ENCODE peak calls at places on chromosomes 6 and 20, in eight cellular contexts. W is uterus, P is psoas muscle, Y is lower leg skin, Q is mesenchymal stem cell, J is fibroblast of mammary gland, N is fibroblast of lung, I is HFF-Myc. A is an unnamed sample.

GRCh38 chr20:34030453-34030852 is 36.7 kb downstream of the RALY start:
- DNase-seq in P (no peak), Q (no peak), W (no peak), I (no peak), J (no peak), Y (no peak), N (no peak), A (peak; percentile 5)

GRCh38 chr20:33838035-33838864 is 27.1 kb downstream of the CHMP4B start:
- DNase-seq in Q (no peak), W (no peak), J (no peak), Y (no peak), P (no peak), N (no peak), I (no peak), A (no peak)

GRCh38 chr20:31602779-31603441 is 2.2 kb upstream of the ID1 start:
- DNase-seq in W (no peak), N (peak; percentile 93), P (no peak), Y (no peak), J (peak; percentile 82), I (no peak), Q (peak; percentile 97), A (no peak)

GRCh38 chr6:166766769-166767168 is 139.7 kb upstream of the RPS6KA2 start:
- DNase-seq in W (no peak), Q (no peak), I (no peak), N (no peak), J (no peak), Y (no peak), P (no peak), A (no peak)

GRCh38 chr6:19865178-19865577 is 28.0 kb downstream of the ID4 start:
- DNase-seq in J (no peak), N (no peak), I (no peak), Y (no peak), Q (no peak), W (no peak), P (no peak), A (no peak)

GRCh38 chr6:3296537-3297453 is 38.0 kb downstream of the PSMG4 start:
- DNase-seq in W (peak; percentile 13), I (no peak), N (peak; percentile 9), J (peak; percentile 37), P (no peak), Y (no peak), Q (peak; percentile 9), A (no peak)

GRCh38 chr6:126312013-126312665 is 27.8 kb upstream of the CENPW start:
- DNase-seq in P (no peak), N (peak; percentile 1), Q (peak; percentile 21), Y (no peak), I (no peak), J (peak; percentile 20), W (no peak), A (peak; percentile 40)

GRCh38 chr20:56581701-56582100 is 47.4 kb upstream of the TFAP2C start:
- DNase-seq in N (no peak), J (no peak), W (no peak), P (no peak), Y (no peak), Q (no peak), I (no peak), A (peak; percentile 48)

GRCh38 chr20:53606364-53606985 is 12.8 kb upstream of the ZNF217 start:
- DNase-seq in Y (peak; percentile 33), Q (peak; percentile 41), I (no peak), P (no peak), W (no peak), N (peak; percentile 84), J (peak; percentile 92), A (no peak)

DNA sequence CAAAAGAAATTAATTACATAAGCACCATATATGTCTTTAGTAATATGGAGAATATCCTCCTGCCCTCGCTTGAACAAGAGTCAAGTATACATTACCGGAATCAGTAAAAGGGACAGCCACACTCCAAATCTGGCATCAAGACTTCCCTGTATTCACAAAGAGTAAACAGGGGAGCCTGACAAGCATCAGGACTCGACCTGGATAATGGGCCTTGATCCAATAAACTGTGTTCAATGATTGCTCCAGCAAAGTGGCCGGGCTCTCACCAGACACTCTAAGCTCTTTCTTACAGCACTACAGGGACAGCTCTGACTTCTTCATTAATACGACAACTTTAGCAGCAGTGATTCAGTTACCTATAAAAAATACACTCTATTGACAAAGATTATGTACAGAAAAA is 307.9 kb upstream of the POU3F2 start:
- DNase-seq in J (no peak), P (no peak), Q (no peak), N (no peak), W (no peak), I (no peak), Y (no peak), A (no peak)
- H3K4me3 ChIP-seq in J (no peak overlapping the region), P (no peak overlapping the region), Q (no peak overlapping the region), N (no peak overlapping the region), W (no peak overlapping the region), I (no peak overlapping the region), Y (no peak overlapping the region), A (no peak overlapping the region)

GRCh38 chr20:47886454-47887041 is 101.3 kb upstream of the SULF2 start:
- DNase-seq in N (no peak), J (no peak), Y (no peak), P (no peak), W (no peak), Q (no peak), I (no peak), A (no peak)
- H3K4me3 ChIP-seq in N (no peak overlapping the region), J (no peak overlapping the region), Y (no peak overlapping the region), P (no peak overlapping the region), W (no peak overlapping the region), Q (no peak overlapping the region), I (no peak overlapping the region), A (no peak overlapping the region)

GRCh38 chr20:58228103-58228483 is 360 bp downstream of the ANKRD60 start:
- DNase-seq in Y (no peak), N (no peak), I (no peak), Q (no peak), P (no peak), J (no peak), W (no peak), A (no peak)
- H3K4me3 ChIP-seq in Y (no peak overlapping the region), N (no peak overlapping the region), I (peak overlapping the region; percentile 8), Q (peak overlapping the region; percentile 56), P (no peak overlapping the region), J (no peak overlapping the region), W (no peak overlapping the region), A (peak overlapping the region; percentile 15)

GRCh38 chr6:48747040-48747439 is 636.0 kb upstream of the PTCHD4 start:
- DNase-seq in I (no peak), Q (peak; percentile 10), W (no peak), Y (no peak), N (no peak), J (peak; percentile 24), P (no peak), A (no peak)
- H3K4me3 ChIP-seq in I (no peak overlapping the region), Q (no peak overlapping the region), W (no peak overlapping the region), Y (no peak overlapping the region), N (no peak overlapping the region), J (no peak overlapping the region), P (no peak overlapping the region), A (no peak overlapping the region)

A was measured in Caco-2.